ENCODE peak calls at places on chromosomes 11 and 22, in four cellular contexts. T is HCT116, A is MM.1S, C is neural progenitor cell. F is an unnamed sample.
A peak's percentile ranks its signal among the peaks of the same experiment; 100 is the strongest.

GRCh38 chr11:97367406-97368083 is 977.7 kb downstream of the JRKL start:
- DNase-seq in T (no peak), A (no peak), C (no peak), F (no peak)

GRCh38 chr11:43567396-43567975 is 113.1 kb upstream of the HSD17B12 start:
- DNase-seq in T (peak; percentile 41), A (peak; percentile 58), C (peak; percentile 69), F (peak; percentile 71)

GRCh38 chr11:94283678-94284077 is 20.7 kb upstream of the IZUMO1R start:
- DNase-seq in T (no peak), A (no peak), C (no peak), F (no peak)

GRCh38 chr11:95335989-95336388 is 105.0 kb upstream of the SESN3 start:
- DNase-seq in T (no peak), A (no peak), C (no peak), F (no peak)

GRCh38 chr11:14409891-14410290 is 50.9 kb upstream of the RRAS2 start:
- DNase-seq in T (no peak), A (no peak), C (no peak), F (no peak)

GRCh38 chr11:12552677-12553076 is 121.5 kb upstream of the TEAD1 start:
- DNase-seq in T (no peak), A (no peak), C (no peak), F (peak; percentile 77)

GRCh38 chr11:103727262-103727661 is 309.2 kb upstream of the DDI1 start:
- DNase-seq in T (no peak), A (no peak), C (no peak), F (no peak)

GRCh38 chr11:19398772-19399542 is 158.2 kb upstream of the E2F8 start:
- DNase-seq in T (no peak), A (no peak), C (no peak), F (peak; percentile 82)

GRCh38 chr11:20512869-20513268 is 86.5 kb upstream of the SLC6A5 start:
- DNase-seq in T (no peak), A (no peak), C (no peak), F (no peak)

GRCh38 chr11:32826113-32826512 is 3.6 kb upstream of the PRRG4 start:
- DNase-seq in T (no peak), A (no peak), C (no peak), F (no peak)

GRCh38 chr11:122843281-122844150 is 5.2 kb downstream of the CRTAM start:
- DNase-seq in T (no peak), A (no peak), C (no peak), F (no peak)

GRCh38 chr11:128342511-128343133 is 244.7 kb downstream of the ETS1 start:
- DNase-seq in T (no peak), A (peak; percentile 49), C (no peak), F (peak; percentile 88)

GRCh38 chr22:23138584-23139469 is 3.0 kb downstream of the RSPH14 start:
- DNase-seq in T (no peak), A (no peak), C (no peak), F (no peak)

GRCh38 chr11:13962562-13963168 is at the start of gene SPON1:
- DNase-seq in T (no peak), A (no peak), C (peak; percentile 93), F (peak; percentile 53)

GRCh38 chr22:30872282-30873041 is 96.1 kb downstream of the MORC2 start:
- DNase-seq in T (no peak), A (no peak), C (no peak), F (no peak)

GRCh38 chr22:21665047-21665851 is 563 bp upstream of the PPIL2 start:
- DNase-seq in T (no peak), A (no peak), C (no peak), F (no peak)

GRCh38 chr22:45499746-45500145 is 2.9 kb upstream of the FBLN1 start:
- DNase-seq in T (no peak), A (no peak), C (no peak), F (no peak)

GRCh38 chr11:95698939-95699562 is 90.5 kb downstream of the FAM76B start:
- DNase-seq in T (no peak), A (no peak), C (no peak), F (peak; percentile 63)

GRCh38 chr11:85826096-85826855 is 15.3 kb upstream of the SYTL2 start:
- DNase-seq in T (no peak), A (peak; percentile 31), C (peak; percentile 60), F (peak; percentile 65)

GRCh38 chr11:122617297-122617696 is 38.2 kb upstream of the UBASH3B start:
- DNase-seq in T (no peak), A (no peak), C (no peak), F (peak; percentile 14)

GRCh38 chr22:20464096-20464614 is 26.5 kb upstream of the SCARF2 start:
- DNase-seq in T (no peak), A (peak; percentile 47), C (no peak), F (no peak)

GRCh38 chr11:103433976-103434375 is 324.8 kb downstream of the DYNC2H1 start:
- DNase-seq in T (no peak), A (no peak), C (no peak), F (peak; percentile 31)

GRCh38 chr11:5618807-5619206 is 6.0 kb upstream of the TRIM34 start:
- DNase-seq in T (no peak), A (no peak), C (no peak), F (peak; percentile 93)

GRCh38 chr11:126102436-126102894 is 39.8 kb upstream of the CDON start:
- DNase-seq in T (no peak), A (peak; percentile 43), C (no peak), F (peak; percentile 31)

GRCh38 chr11:95884364-95884763 is 39.5 kb downstream of the MTMR2 start:
- DNase-seq in T (no peak), A (no peak), C (no peak), F (peak; percentile 67)

GRCh38 chr11:66068923-66069714 is 953 bp upstream of the PACS1 start:
- DNase-seq in T (no peak), A (peak; percentile 85), C (no peak), F (peak; percentile 85)

GRCh38 chr22:46106279-46107022 is 43.9 kb upstream of the PPARA start:
- DNase-seq in T (no peak), A (no peak), C (no peak), F (no peak)

GRCh38 chr22:36377022-36377631 is 10.6 kb downstream of the MYH9 start:
- DNase-seq in T (no peak), A (peak; percentile 81), C (no peak), F (no peak)

GRCh38 chr11:100546714-100547113 is 140.4 kb upstream of the ARHGAP42 start:
- DNase-seq in T (peak; percentile 21), A (no peak), C (no peak), F (peak; percentile 6)

GRCh38 chr11:45997599-45997998 is 75.1 kb downstream of the LARGE2 start:
- DNase-seq in T (no peak), A (no peak), C (no peak), F (no peak)

GRCh38 chr11:46003647-46004046 is 81.2 kb downstream of the LARGE2 start:
- DNase-seq in T (no peak), A (no peak), C (no peak), F (peak; percentile 62)

GRCh38 chr11:46006418-46007070 is 84.1 kb downstream of the LARGE2 start:
- DNase-seq in T (peak; percentile 63), A (peak; percentile 83), C (peak; percentile 81), F (peak; percentile 82)

GRCh38 chr11:46002146-46002545 is 79.7 kb downstream of the LARGE2 start:
- DNase-seq in T (no peak), A (no peak), C (no peak), F (no peak)

GRCh38 chr11:46001427-46002049 is 79.1 kb downstream of the LARGE2 start:
- DNase-seq in T (no peak), A (no peak), C (peak; percentile 37), F (peak; percentile 52)
- TF ChIP-seq EZH2phosphoT487 in T (no peak), A (no peak), C (no peak), F (no peak)

GRCh38 chr22:42439021-42439420 is 6.8 kb upstream of the NFAM1 start:
- DNase-seq in T (no peak), A (no peak), C (no peak), F (no peak)

GRCh38 chr22:42436402-42436801 is 4.2 kb upstream of the NFAM1 start:
- DNase-seq in T (no peak), A (no peak), C (no peak), F (no peak)

GRCh38 chr22:42437488-42438292 is 5.5 kb upstream of the NFAM1 start:
- DNase-seq in T (peak; percentile 51), A (peak; percentile 65), C (peak; percentile 88), F (peak; percentile 61)

GRCh38 chr22:42439821-42440674 is 7.8 kb upstream of the NFAM1 start:
- DNase-seq in T (no peak), A (no peak), C (no peak), F (peak; percentile 61)

DNA sequence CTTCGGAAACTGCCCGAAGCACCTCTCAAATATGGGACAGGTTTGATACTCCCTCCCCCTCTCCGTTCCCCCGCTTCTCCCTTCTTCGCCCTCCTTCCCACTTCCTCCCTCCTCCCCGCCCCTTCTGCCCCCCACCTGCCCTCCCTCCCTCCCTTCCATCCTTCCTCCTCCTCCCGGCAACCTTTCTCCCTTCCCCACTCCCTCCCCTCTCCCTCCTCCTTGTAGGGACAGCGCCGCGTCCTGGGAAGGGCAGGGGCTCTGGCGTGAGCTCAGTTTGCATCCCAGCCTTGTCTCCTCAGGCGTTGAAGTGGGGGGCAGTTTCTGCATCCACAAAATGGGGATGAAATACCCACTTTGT is 6.1 kb upstream of the NFAM1 start:
- DNase-seq in T (no peak), A (no peak), C (peak; percentile 61), F (no peak)
- H3K9ac ChIP-seq in T (no peak overlapping the region), A (no peak overlapping the region), C (no peak overlapping the region), F (no peak overlapping the region)

DNA sequence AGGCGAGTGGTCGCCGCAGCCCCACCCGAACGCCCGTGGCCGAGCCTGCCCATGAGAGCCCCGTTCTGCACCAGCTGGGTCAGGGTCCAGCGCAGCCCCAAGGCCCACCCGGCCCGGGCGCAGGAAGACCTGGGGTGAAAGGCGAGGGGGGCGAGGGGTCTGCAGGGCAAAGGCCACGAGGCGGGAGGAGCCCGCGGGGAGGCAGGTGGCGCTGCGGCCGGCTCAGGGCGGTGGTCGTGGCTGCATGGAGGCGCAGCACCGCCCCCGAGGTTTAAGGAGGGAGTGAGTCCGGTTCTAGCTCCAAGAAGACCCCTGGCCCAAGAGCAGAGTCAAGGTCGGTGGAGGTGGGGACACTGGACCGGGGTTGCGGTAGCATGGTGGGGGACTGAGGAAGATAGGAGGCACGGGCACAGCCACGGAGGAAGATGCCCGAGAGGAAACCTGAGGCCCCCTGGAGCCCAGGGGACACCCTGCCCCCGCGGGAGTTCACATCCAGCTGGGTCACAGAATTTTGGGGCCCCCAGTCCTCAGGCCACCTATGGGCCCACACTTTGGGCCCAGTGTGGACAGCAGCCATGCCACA is 498 bp upstream of the HDAC10 start:
- DNase-seq in T (no peak), A (no peak), C (no peak), F (no peak)
- TF ChIP-seq EZH2phosphoT487 in T (no peak), A (no peak), C (no peak), F (no peak)

GRCh38 chr11:1779806-1780699 is 16.3 kb upstream of the CTSD start:
- DNase-seq in T (no peak), A (no peak), C (no peak), F (no peak)

GRCh38 chr11:1781593-1781975 is 17.9 kb upstream of the CTSD start:
- DNase-seq in T (no peak), A (no peak), C (no peak), F (no peak)

GRCh38 chr11:1779034-1779805 is 15.5 kb upstream of the CTSD start:
- DNase-seq in T (no peak), A (no peak), C (no peak), F (no peak)

GRCh38 chr11:1782026-1782696 is 18.4 kb upstream of the CTSD start:
- DNase-seq in T (no peak), A (no peak), C (no peak), F (no peak)

GRCh38 chr11:1780700-1781592 is 17.2 kb upstream of the CTSD start:
- DNase-seq in T (no peak), A (no peak), C (no peak), F (no peak)
- H3K9ac ChIP-seq in T (no peak overlapping the region), A (no peak overlapping the region), C (no peak overlapping the region), F (no peak overlapping the region)

GRCh38 chr11:87012089-87012488 is 25.6 kb upstream of the TMEM135 start:
- DNase-seq in T (no peak), A (no peak), C (no peak), F (no peak)
- TF ChIP-seq EZH2phosphoT487 in T (no peak), A (no peak), C (no peak), F (no peak)

F was measured in GM23248.